ENCODE peak calls at places on chromosomes 2 and 18, in ten cellular contexts. D is IMR-90; N is CD4-positive, alpha-beta T cell; J is heart left ventricle; M is BJ; U is HL-60; F is foreskin fibroblast; T is GM13977; R is body of pancreas; I is nephron progenitor cell. W is an unnamed sample.

GRCh38 chr2:220104871-220105351 is 477.5 kb downstream of the SLC4A3 start:
- DNase-seq in D (peak; percentile 91), N (no peak), J (no peak), M (no peak), U (no peak), F (peak; percentile 88), T (no peak), R (no peak), I (peak; percentile 46), W (peak; percentile 82)

GRCh38 chr2:46470114-46470628 is 9.2 kb upstream of the TMEM247 start:
- DNase-seq in D (no peak), N (no peak), J (no peak), M (no peak), U (peak; percentile 30), F (no peak), T (no peak), R (peak; percentile 47), I (no peak), W (no peak)

GRCh38 chr2:223114917-223115316 is 62.9 kb downstream of the KCNE4 start:
- DNase-seq in D (no peak), N (no peak), J (no peak), M (no peak), U (no peak), F (no peak), T (no peak), R (no peak), I (no peak), W (no peak)

GRCh38 chr2:169118060-169118459 is 48.7 kb downstream of the DHRS9 start:
- DNase-seq in D (no peak), N (no peak), J (peak; percentile 47), M (no peak), U (no peak), F (no peak), T (no peak), R (no peak), I (no peak), W (no peak)

GRCh38 chr2:65057391-65058052 is 1.3 kb downstream of the CEP68 start:
- DNase-seq in D (peak; percentile 39), N (peak; percentile 69), J (no peak), M (no peak), U (no peak), F (peak; percentile 61), T (peak; percentile 75), R (peak; percentile 53), I (no peak), W (peak; percentile 50)

GRCh38 chr2:40043191-40043590 is 264.1 kb upstream of the THUMPD2 start:
- DNase-seq in D (peak; percentile 71), N (no peak), J (no peak), M (no peak), U (no peak), F (peak; percentile 76), T (no peak), R (no peak), I (no peak), W (peak; percentile 25)

GRCh38 chr2:111678651-111679050 is 205.3 kb downstream of the ANAPC1 start:
- DNase-seq in D (peak; percentile 38), N (no peak), J (no peak), M (no peak), U (no peak), F (peak; percentile 63), T (no peak), R (no peak), I (no peak), W (peak; percentile 14)

GRCh38 chr18:58097907-58098166 is 53.8 kb downstream of the NEDD4L start:
- DNase-seq in D (no peak), N (no peak), J (no peak), M (no peak), U (no peak), F (no peak), T (no peak), R (no peak), I (no peak), W (no peak)

GRCh38 chr2:236338495-236339184 is 74.4 kb upstream of the ASB18 start:
- DNase-seq in D (no peak), N (no peak), J (peak; percentile 74), M (no peak), U (no peak), F (no peak), T (no peak), R (peak; percentile 24), I (peak; percentile 49), W (no peak)

GRCh38 chr2:148906136-148906535 is 31.1 kb downstream of the KIF5C start:
- DNase-seq in D (no peak), N (no peak), J (no peak), M (no peak), U (no peak), F (peak; percentile 14), T (no peak), R (no peak), I (no peak), W (no peak)

GRCh38 chr2:44053052-44053451 is 57.3 kb upstream of the LRPPRC start:
- DNase-seq in D (no peak), N (no peak), J (no peak), M (no peak), U (no peak), F (no peak), T (no peak), R (no peak), I (no peak), W (no peak)

GRCh38 chr2:229572434-229573338 is 141.7 kb downstream of the DNER start:
- DNase-seq in D (no peak), N (no peak), J (no peak), M (peak; percentile 3), U (no peak), F (no peak), T (no peak), R (no peak), I (no peak), W (no peak)

GRCh38 chr2:118118479-118118878 is 30.2 kb downstream of the INSIG2 start:
- DNase-seq in D (no peak), N (no peak), J (no peak), M (no peak), U (no peak), F (no peak), T (no peak), R (no peak), I (no peak), W (no peak)

GRCh38 chr2:65240657-65241056 is 13.0 kb downstream of the ACTR2 start:
- DNase-seq in D (no peak), N (no peak), J (no peak), M (no peak), U (no peak), F (no peak), T (no peak), R (no peak), I (no peak), W (no peak)

GRCh38 chr2:205323929-205324328 is 358.4 kb upstream of the NRP2 start:
- DNase-seq in D (no peak), N (no peak), J (no peak), M (no peak), U (no peak), F (peak; percentile 38), T (no peak), R (no peak), I (no peak), W (no peak)
- TF ChIP-seq CTCF in D (peak; percentile 39), N (peak; percentile 17), J (peak; percentile 35), M (peak; percentile 33), U (no peak), F (peak; percentile 35), T (peak; percentile 43), R (no peak), I (no peak), W (peak; percentile 56)

GRCh38 chr2:209331291-209331844 is 92.5 kb upstream of the MAP2 start:
- DNase-seq in D (peak; percentile 28), N (no peak), J (no peak), M (no peak), U (no peak), F (peak; percentile 61), T (peak; percentile 11), R (peak; percentile 38), I (no peak), W (peak; percentile 62)
- TF ChIP-seq CTCF in D (peak; percentile 35), N (no peak), J (peak; percentile 9), M (peak; percentile 44), U (no peak), F (peak; percentile 25), T (peak; percentile 50), R (peak; percentile 24), I (peak; percentile 39), W (peak; percentile 50)

GRCh38 chr2:100011272-100011711 is 131.1 kb downstream of the AFF3 start:
- DNase-seq in D (peak; percentile 99), N (no peak), J (no peak), M (peak; percentile 91), U (no peak), F (peak; percentile 83), T (no peak), R (no peak), I (no peak), W (peak; percentile 96)

GRCh38 chr2:100015849-100016248 is 126.5 kb downstream of the AFF3 start:
- DNase-seq in D (no peak), N (no peak), J (no peak), M (no peak), U (no peak), F (no peak), T (no peak), R (no peak), I (no peak), W (no peak)

GRCh38 chr2:100016756-100017155 is 125.6 kb downstream of the AFF3 start:
- DNase-seq in D (no peak), N (no peak), J (no peak), M (no peak), U (no peak), F (no peak), T (no peak), R (no peak), I (no peak), W (no peak)

GRCh38 chr2:100012575-100012974 is 129.8 kb downstream of the AFF3 start:
- DNase-seq in D (peak; percentile 41), N (no peak), J (no peak), M (no peak), U (no peak), F (peak; percentile 53), T (no peak), R (no peak), I (no peak), W (no peak)

DNA sequence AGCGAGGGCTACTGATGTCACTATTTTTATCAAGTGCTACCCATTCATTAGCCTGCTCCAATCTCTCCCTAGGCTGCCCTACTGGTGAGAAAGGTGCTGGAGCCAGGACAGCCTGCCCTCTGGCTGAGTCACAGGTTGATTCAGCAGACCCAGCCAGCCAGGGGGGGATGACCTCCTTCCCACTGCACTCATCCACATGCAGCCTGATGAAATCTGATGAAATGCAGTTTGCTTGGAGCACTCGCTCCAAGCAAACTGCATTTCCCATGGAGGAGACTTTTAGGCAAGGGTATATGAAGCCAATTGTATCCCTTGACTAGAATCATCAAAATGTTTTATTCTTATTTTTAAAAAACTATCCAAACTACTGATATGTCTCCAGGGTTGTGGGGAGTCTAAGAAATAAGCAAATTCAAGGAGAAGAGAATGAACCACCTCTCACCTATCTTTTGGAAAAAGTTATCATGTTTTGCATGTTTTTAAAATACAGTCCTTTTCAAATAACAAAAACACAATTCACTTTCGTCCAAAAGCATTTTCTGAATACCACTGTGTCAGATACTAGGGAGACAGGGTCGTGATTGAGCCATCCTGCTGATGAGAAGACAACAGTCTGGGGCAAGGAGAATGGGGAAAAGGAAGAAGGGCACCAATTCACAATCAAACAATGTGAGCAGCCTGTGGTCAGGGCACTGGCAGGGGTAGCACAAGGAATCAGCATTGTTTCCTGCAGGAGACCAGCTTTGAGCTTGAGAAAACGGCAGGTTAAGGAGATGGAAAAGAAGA is 128.3 kb downstream of the AFF3 start:
- DNase-seq in D (peak; percentile 99), N (no peak), J (peak; percentile 81), M (peak; percentile 93), U (no peak), F (peak; percentile 98), T (no peak), R (peak; percentile 10), I (no peak), W (peak; percentile 97)
- TF ChIP-seq CTCF in D (peak; percentile 29), N (no peak), J (peak; percentile 33), M (peak; percentile 42), U (no peak), F (peak; percentile 15), T (no peak), R (no peak), I (no peak), W (peak; percentile 34)

GRCh38 chr2:237901932-237902846 is 42.8 kb downstream of the RAMP1 start:
- DNase-seq in D (no peak), N (no peak), J (no peak), M (no peak), U (no peak), F (peak; percentile 18), T (no peak), R (no peak), I (no peak), W (no peak)
- TF ChIP-seq CTCF in D (no peak), N (no peak), J (no peak), M (no peak), U (no peak), F (no peak), T (peak; percentile 17), R (no peak), I (no peak), W (no peak)

W was measured in astrocyte of the spinal cord.